ENCODE peak calls at places on chromosomes 1 and 21, in eight cellular contexts. One of them, this sample, is unnamed. For H3K4me1, the result is how much of the 10 kb centered on the place peaks cover.

GRCh38 chr1:207049054-207049453 is 2.0 kb downstream of the YOD1 start:
- DNase-seq in suprapubic skin: no peak
- DNase-seq in A549: no peak
- DNase-seq in tibial nerve: no peak
- DNase-seq in K562: no peak
- DNase-seq in ovary: no peak
- DNase-seq in sigmoid colon: no peak
- DNase-seq in transverse colon: no peak
- DNase-seq in this sample: no peak

GRCh38 chr1:79100385-79100784 is 93.9 kb upstream of the ADGRL4 start:
- DNase-seq in sigmoid colon: no peak
- DNase-seq in suprapubic skin: no peak
- DNase-seq in K562: no peak
- DNase-seq in tibial nerve: no peak
- DNase-seq in ovary: no peak
- DNase-seq in transverse colon: no peak
- DNase-seq in A549: no peak
- DNase-seq in this sample: no peak

GRCh38 chr1:175222296-175222938 is 29.8 kb upstream of the KIAA0040 start:
- DNase-seq in sigmoid colon: no peak
- DNase-seq in K562: no peak
- DNase-seq in A549: no peak
- DNase-seq in transverse colon: no peak
- DNase-seq in suprapubic skin: no peak
- DNase-seq in ovary: no peak
- DNase-seq in tibial nerve: no peak
- DNase-seq in this sample: no peak

GRCh38 chr21:41164981-41165650 is 2.8 kb upstream of the BACE2 start:
- DNase-seq in sigmoid colon: no peak
- DNase-seq in A549: peak
- DNase-seq in suprapubic skin: peak
- DNase-seq in tibial nerve: peak
- DNase-seq in ovary: no peak
- DNase-seq in transverse colon: peak
- DNase-seq in K562: no peak
- DNase-seq in this sample: no peak

GRCh38 chr1:246246430-246246829 is 260.6 kb downstream of the SMYD3 start:
- DNase-seq in suprapubic skin: no peak
- DNase-seq in K562: no peak
- DNase-seq in transverse colon: no peak
- DNase-seq in ovary: no peak
- DNase-seq in A549: no peak
- DNase-seq in tibial nerve: no peak
- DNase-seq in sigmoid colon: no peak
- DNase-seq in this sample: no peak

GRCh38 chr21:43771698-43772367 is 4.3 kb downstream of the CSTB start:
- DNase-seq in transverse colon: no peak
- DNase-seq in A549: no peak
- DNase-seq in suprapubic skin: no peak
- DNase-seq in sigmoid colon: no peak
- DNase-seq in tibial nerve: no peak
- DNase-seq in ovary: no peak
- DNase-seq in K562: no peak
- DNase-seq in this sample: no peak

GRCh38 chr21:38875694-38876492 is 70.2 kb downstream of the ETS2 start:
- DNase-seq in ovary: no peak
- DNase-seq in sigmoid colon: no peak
- DNase-seq in K562: no peak
- DNase-seq in transverse colon: no peak
- DNase-seq in tibial nerve: no peak
- DNase-seq in suprapubic skin: no peak
- DNase-seq in A549: no peak
- DNase-seq in this sample: no peak

GRCh38 chr1:226882631-226883409 is 12.4 kb downstream of the PSEN2 start:
- DNase-seq in ovary: no peak
- DNase-seq in sigmoid colon: no peak
- DNase-seq in A549: no peak
- DNase-seq in K562: no peak
- DNase-seq in transverse colon: peak
- DNase-seq in tibial nerve: no peak
- DNase-seq in suprapubic skin: no peak
- DNase-seq in this sample: no peak

GRCh38 chr1:161260346-161260745 is 1.8 kb downstream of the PCP4L1 start:
- DNase-seq in tibial nerve: no peak
- DNase-seq in suprapubic skin: no peak
- DNase-seq in sigmoid colon: no peak
- DNase-seq in A549: no peak
- DNase-seq in ovary: no peak
- DNase-seq in K562: no peak
- DNase-seq in transverse colon: no peak
- DNase-seq in this sample: no peak

GRCh38 chr1:100631015-100631521 is 88.5 kb upstream of the VCAM1 start:
- DNase-seq in transverse colon: no peak
- DNase-seq in K562: no peak
- DNase-seq in ovary: no peak
- DNase-seq in tibial nerve: no peak
- DNase-seq in suprapubic skin: no peak
- DNase-seq in A549: no peak
- DNase-seq in sigmoid colon: no peak
- DNase-seq in this sample: no peak

GRCh38 chr1:64686828-64687724 is 57.8 kb upstream of the RAVER2 start:
- DNase-seq in transverse colon: peak
- DNase-seq in A549: peak
- DNase-seq in K562: peak
- DNase-seq in suprapubic skin: no peak
- DNase-seq in tibial nerve: no peak
- DNase-seq in ovary: no peak
- DNase-seq in sigmoid colon: no peak
- DNase-seq in this sample: no peak

GRCh38 chr21:32826317-32827167 is 55.0 kb upstream of the PAXBP1 start:
- DNase-seq in transverse colon: peak
- DNase-seq in suprapubic skin: no peak
- DNase-seq in A549: peak
- DNase-seq in tibial nerve: no peak
- DNase-seq in ovary: peak
- DNase-seq in sigmoid colon: no peak
- DNase-seq in K562: peak
- DNase-seq in this sample: peak

GRCh38 chr1:227094249-227094966 is 154.3 kb downstream of the COQ8A start:
- DNase-seq in sigmoid colon: no peak
- DNase-seq in K562: no peak
- DNase-seq in transverse colon: peak
- DNase-seq in suprapubic skin: no peak
- DNase-seq in A549: no peak
- DNase-seq in tibial nerve: no peak
- DNase-seq in ovary: no peak
- DNase-seq in this sample: no peak

GRCh38 chr1:97901017-97901658 is 19.7 kb downstream of the DPYD start:
- DNase-seq in K562: no peak
- DNase-seq in transverse colon: no peak
- DNase-seq in suprapubic skin: no peak
- DNase-seq in ovary: no peak
- DNase-seq in sigmoid colon: no peak
- DNase-seq in tibial nerve: no peak
- DNase-seq in A549: no peak
- DNase-seq in this sample: no peak

GRCh38 chr1:32659581-32659980 is 8.6 kb downstream of the RBBP4 start:
- DNase-seq in tibial nerve: no peak
- DNase-seq in ovary: no peak
- DNase-seq in K562: no peak
- DNase-seq in suprapubic skin: no peak
- DNase-seq in A549: no peak
- DNase-seq in sigmoid colon: no peak
- DNase-seq in transverse colon: no peak
- DNase-seq in this sample: no peak

GRCh38 chr1:147853391-147853790 is 49.2 kb upstream of the GJA8 start:
- DNase-seq in transverse colon: no peak
- DNase-seq in sigmoid colon: no peak
- DNase-seq in tibial nerve: no peak
- DNase-seq in K562: no peak
- DNase-seq in suprapubic skin: no peak
- DNase-seq in ovary: no peak
- DNase-seq in A549: no peak
- DNase-seq in this sample: no peak

GRCh38 chr1:76835203-76835602 is 32.1 kb upstream of the ST6GALNAC5 start:
- DNase-seq in A549: no peak
- DNase-seq in transverse colon: no peak
- DNase-seq in suprapubic skin: no peak
- DNase-seq in K562: no peak
- DNase-seq in ovary: no peak
- DNase-seq in tibial nerve: no peak
- DNase-seq in sigmoid colon: no peak
- DNase-seq in this sample: no peak

GRCh38 chr1:76832521-76832920 is 34.8 kb upstream of the ST6GALNAC5 start:
- DNase-seq in ovary: no peak
- DNase-seq in suprapubic skin: no peak
- DNase-seq in sigmoid colon: no peak
- DNase-seq in transverse colon: no peak
- DNase-seq in K562: no peak
- DNase-seq in A549: no peak
- DNase-seq in tibial nerve: no peak
- DNase-seq in this sample: no peak

GRCh38 chr1:76830373-76830772 is 36.9 kb upstream of the ST6GALNAC5 start:
- DNase-seq in transverse colon: no peak
- DNase-seq in suprapubic skin: no peak
- DNase-seq in sigmoid colon: no peak
- DNase-seq in ovary: no peak
- DNase-seq in A549: no peak
- DNase-seq in tibial nerve: no peak
- DNase-seq in K562: no peak
- DNase-seq in this sample: no peak

GRCh38 chr1:76833151-76833550 is 34.1 kb upstream of the ST6GALNAC5 start:
- DNase-seq in K562: no peak
- DNase-seq in suprapubic skin: no peak
- DNase-seq in ovary: no peak
- DNase-seq in A549: no peak
- DNase-seq in sigmoid colon: no peak
- DNase-seq in tibial nerve: no peak
- DNase-seq in transverse colon: no peak
- DNase-seq in this sample: no peak

GRCh38 chr1:76833856-76834255 is 33.4 kb upstream of the ST6GALNAC5 start:
- DNase-seq in transverse colon: no peak
- DNase-seq in suprapubic skin: no peak
- DNase-seq in tibial nerve: no peak
- DNase-seq in sigmoid colon: no peak
- DNase-seq in K562: no peak
- DNase-seq in A549: no peak
- DNase-seq in ovary: no peak
- DNase-seq in this sample: no peak
- TF ChIP-seq CTCF in transverse colon: no peak
- TF ChIP-seq CTCF in suprapubic skin: no peak
- TF ChIP-seq CTCF in tibial nerve: no peak
- TF ChIP-seq CTCF in sigmoid colon: no peak
- TF ChIP-seq CTCF in K562: no peak
- TF ChIP-seq CTCF in A549: no peak
- TF ChIP-seq CTCF in ovary: no peak
- TF ChIP-seq CTCF in this sample: no peak

DNA sequence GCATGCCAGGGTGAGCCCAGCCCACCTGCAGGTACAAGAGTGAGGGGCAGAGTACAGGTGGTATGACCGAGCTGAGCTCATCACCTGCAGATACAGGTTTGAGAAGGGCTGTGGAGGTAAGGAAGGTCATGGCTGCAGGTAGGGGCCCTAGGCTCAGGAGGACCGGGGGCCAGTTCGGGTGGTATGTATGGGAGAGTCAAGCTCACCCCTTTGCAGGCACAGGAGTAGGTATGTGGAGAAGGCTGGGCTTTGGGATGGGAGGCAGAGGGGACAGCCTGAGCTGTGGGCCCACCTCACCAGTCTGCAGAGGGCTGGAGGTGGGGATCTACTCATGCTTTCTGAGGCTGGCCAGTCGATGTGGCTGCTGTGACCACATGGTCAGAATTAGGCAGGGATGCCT is 17.2 kb downstream of the PODN start:
- DNase-seq in A549: no peak
- DNase-seq in ovary: no peak
- DNase-seq in transverse colon: no peak
- DNase-seq in tibial nerve: no peak
- DNase-seq in sigmoid colon: no peak
- DNase-seq in suprapubic skin: no peak
- DNase-seq in K562: no peak
- DNase-seq in this sample: no peak
- H3K4me1 ChIP-seq in A549: under half
- H3K4me1 ChIP-seq in ovary: under half
- H3K4me1 ChIP-seq in transverse colon: under half
- H3K4me1 ChIP-seq in tibial nerve: under half
- H3K4me1 ChIP-seq in sigmoid colon: under half
- H3K4me1 ChIP-seq in suprapubic skin: under half
- H3K4me1 ChIP-seq in K562: under half
- H3K4me1 ChIP-seq in this sample: under half

DNA sequence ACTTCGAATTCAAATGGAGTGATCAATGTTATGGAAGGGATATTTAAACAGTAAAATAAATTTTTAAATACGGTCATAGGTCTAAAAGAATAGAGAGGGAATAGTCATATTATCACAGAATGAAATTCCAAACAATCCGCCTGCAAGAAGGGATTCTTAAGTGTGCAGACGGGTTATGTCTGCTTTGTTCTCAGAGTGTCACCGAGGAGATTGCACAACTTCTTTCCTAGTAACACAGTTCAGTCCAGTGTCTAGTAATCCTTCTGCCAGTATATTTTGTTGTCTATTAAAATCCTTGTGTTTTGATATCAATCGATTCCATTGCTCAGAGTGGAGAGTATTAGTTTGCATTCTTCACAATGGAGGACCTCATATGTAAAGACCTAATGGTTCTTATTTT is 48.4 kb downstream of the LRRC53 start:
- DNase-seq in sigmoid colon: no peak
- DNase-seq in A549: no peak
- DNase-seq in tibial nerve: no peak
- DNase-seq in ovary: no peak
- DNase-seq in transverse colon: no peak
- DNase-seq in suprapubic skin: no peak
- DNase-seq in K562: no peak
- DNase-seq in this sample: no peak
- TF ChIP-seq EP300 in sigmoid colon: no peak
- TF ChIP-seq EP300 in A549: no peak
- TF ChIP-seq EP300 in tibial nerve: no peak
- TF ChIP-seq EP300 in ovary: no peak
- TF ChIP-seq EP300 in transverse colon: no peak
- TF ChIP-seq EP300 in suprapubic skin: no peak
- TF ChIP-seq EP300 in K562: no peak
- TF ChIP-seq EP300 in this sample: no peak

DNA sequence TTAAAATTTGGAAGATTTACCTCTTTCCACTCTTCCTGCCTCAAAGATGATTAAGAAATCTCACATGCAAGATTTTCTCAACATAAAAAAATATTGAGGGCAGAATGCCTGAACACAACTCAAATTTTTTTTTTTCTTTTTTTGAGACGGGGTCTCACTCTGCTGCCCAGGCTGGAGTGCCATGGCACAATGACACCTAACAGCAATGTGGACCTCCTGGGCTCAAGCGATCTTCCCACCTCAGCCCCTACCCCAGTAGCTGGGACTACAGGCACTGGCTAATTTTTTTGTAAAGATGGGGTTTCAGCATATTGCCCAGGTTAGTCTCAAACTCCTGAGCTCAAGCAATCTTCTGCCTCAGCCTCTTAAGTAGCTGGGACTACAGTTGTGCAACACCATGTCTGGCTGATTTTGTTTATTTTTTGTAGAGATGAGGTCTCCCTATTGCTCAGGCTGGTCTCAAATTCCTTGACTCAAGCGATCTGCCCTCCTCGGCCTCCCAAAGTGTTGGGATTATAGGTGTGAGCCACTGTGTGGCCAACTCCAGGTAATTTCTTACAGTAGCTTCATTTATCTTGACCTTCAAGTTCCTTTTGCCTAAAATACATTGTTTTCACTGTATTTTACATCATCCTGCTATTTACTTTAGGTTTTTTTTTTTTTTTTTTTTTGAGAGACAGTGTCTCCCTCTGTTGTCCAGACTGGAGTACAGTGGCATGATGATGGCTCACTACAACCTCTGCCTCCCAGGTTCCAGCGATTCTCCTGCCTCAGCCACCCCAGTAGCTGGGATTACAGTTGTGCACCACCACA is 10.4 kb downstream of the NUCKS1 start:
- DNase-seq in transverse colon: no peak
- DNase-seq in K562: no peak
- DNase-seq in sigmoid colon: no peak
- DNase-seq in A549: peak
- DNase-seq in tibial nerve: no peak
- DNase-seq in suprapubic skin: no peak
- DNase-seq in ovary: no peak
- DNase-seq in this sample: no peak
- TF ChIP-seq CTCF in transverse colon: no peak
- TF ChIP-seq CTCF in K562: peak
- TF ChIP-seq CTCF in sigmoid colon: no peak
- TF ChIP-seq CTCF in A549: peak
- TF ChIP-seq CTCF in tibial nerve: no peak
- TF ChIP-seq CTCF in suprapubic skin: no peak
- TF ChIP-seq CTCF in ovary: no peak
- TF ChIP-seq CTCF in this sample: no peak